ENCODE peak calls at places on chromosomes 12 and 14, in four cellular contexts. L is esophagus squamous epithelium, V is right cardiac atrium, U is GM23338. M is an unnamed sample. For H3K27me3, the result is how much of the 10 kb centered on the place peaks cover.

GRCh38 chr14:61652526-61653262 is 42.6 kb upstream of the HIF1A start:
- DNase-seq in L (no peak), V (no peak), U (no peak), M (no peak)

GRCh38 chr14:99589651-99590530 is 14.1 kb downstream of the CCDC85C start:
- DNase-seq in L (no peak), V (no peak), U (no peak), M (no peak)

GRCh38 chr12:100251917-100252316 is 15.0 kb downstream of the DEPDC4 start:
- DNase-seq in L (no peak), V (no peak), U (no peak), M (no peak)

GRCh38 chr12:118376089-118377004 is at the start of gene SUDS3:
- DNase-seq in L (peak), V (peak), U (peak), M (peak)

GRCh38 chr14:101358726-101359125 is 202.6 kb upstream of the DIO3 start:
- DNase-seq in L (no peak), V (no peak), U (no peak), M (no peak)

GRCh38 chr12:6082613-6083012 is 41.9 kb downstream of the VWF start:
- DNase-seq in L (no peak), V (no peak), U (no peak), M (no peak)

GRCh38 chr12:92457458-92458195 is 245.2 kb upstream of the PLEKHG7 start:
- DNase-seq in L (no peak), V (no peak), U (no peak), M (no peak)

GRCh38 chr14:27427796-27428195 is 830.0 kb upstream of the NOVA1 start:
- DNase-seq in L (no peak), V (no peak), U (no peak), M (no peak)

GRCh38 chr12:122517877-122518276 is 8.9 kb downstream of the RSRC2 start:
- DNase-seq in L (no peak), V (no peak), U (no peak), M (peak)

GRCh38 chr14:66070542-66071319 is 415.4 kb upstream of the CCDC196 start:
- DNase-seq in L (no peak), V (peak), U (peak), M (peak)

GRCh38 chr14:103422981-103423600 is 37.9 kb downstream of the MARK3 start:
- DNase-seq in L (no peak), V (no peak), U (no peak), M (no peak)

GRCh38 chr14:93309430-93309966 is 23.3 kb downstream of the BTBD7 start:
- DNase-seq in L (no peak), V (no peak), U (no peak), M (no peak)

GRCh38 chr14:22794533-22794932 is 20.7 kb downstream of the SLC7A7 start:
- DNase-seq in L (no peak), V (no peak), U (no peak), M (no peak)

GRCh38 chr12:101521136-101521535 is 46.0 kb downstream of the SPIC start:
- DNase-seq in L (no peak), V (no peak), U (no peak), M (no peak)

GRCh38 chr12:21695896-21696295 is 38.3 kb upstream of the LDHB start:
- DNase-seq in L (no peak), V (no peak), U (no peak), M (no peak)

GRCh38 chr14:53955671-53956426 is 776 bp downstream of the BMP4 start:
- DNase-seq in L (no peak), V (peak), U (peak), M (no peak)

GRCh38 chr14:53953828-53954550 is 2.6 kb downstream of the BMP4 start:
- DNase-seq in L (no peak), V (peak), U (peak), M (peak)

GRCh38 chr14:53956427-53957201 is at the start of gene BMP4:
- DNase-seq in L (no peak), V (peak), U (peak), M (no peak)

GRCh38 chr14:53954551-53955233 is 1.9 kb downstream of the BMP4 start:
- DNase-seq in L (no peak), V (peak), U (no peak), M (peak)

GRCh38 chr14:53955234-53955556 is 1.4 kb downstream of the BMP4 start:
- DNase-seq in L (no peak), V (no peak), U (peak), M (no peak)
- H3K27me3 ChIP-seq in L (under half), V (under half), U (half or more), M (under half)

DNA sequence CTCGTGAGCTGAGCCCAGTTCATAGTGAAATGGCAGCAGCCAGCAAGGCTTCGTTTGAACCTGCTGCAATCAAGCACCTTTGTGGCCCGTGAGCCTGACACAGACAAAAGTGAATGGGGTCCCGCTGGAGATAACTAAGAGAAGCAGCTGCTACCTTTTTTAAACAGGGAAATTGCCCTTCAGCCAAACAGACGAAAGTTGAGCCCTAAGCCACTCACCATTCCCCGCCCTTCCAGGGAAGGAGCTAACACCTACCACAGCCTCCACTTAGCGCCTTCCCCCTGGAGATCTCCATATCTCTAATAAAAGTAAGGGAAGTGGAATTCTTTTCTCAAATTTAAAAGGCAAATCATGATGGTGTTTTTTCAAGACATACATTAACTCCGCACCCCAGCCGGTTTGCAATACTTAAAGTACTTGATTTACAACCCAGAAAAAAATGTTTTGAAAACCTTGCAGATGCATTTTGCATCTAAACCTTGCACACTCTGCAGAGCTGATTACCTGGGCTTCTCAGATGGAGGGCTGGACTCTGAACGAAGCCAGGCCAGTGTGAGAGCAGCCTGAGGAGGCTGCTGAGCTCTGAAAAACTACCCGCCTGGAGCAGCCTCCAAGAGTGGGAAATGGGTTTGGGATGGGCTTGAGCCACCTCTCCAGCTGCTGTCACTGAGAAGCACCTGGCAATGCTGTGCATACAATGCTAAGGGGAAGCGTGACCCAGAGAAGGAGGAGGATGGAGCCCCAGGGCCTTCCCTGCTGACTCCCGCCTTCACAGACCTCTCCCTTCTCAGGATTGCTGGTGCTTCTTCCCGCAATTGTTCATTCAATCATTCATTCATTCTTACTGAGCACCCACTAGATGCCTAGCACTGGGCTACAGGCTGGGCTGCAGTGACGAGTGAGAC is 10.0 kb downstream of the NUAK1 start:
- DNase-seq in L (no peak), V (no peak), U (peak), M (no peak)
- H3K27me3 ChIP-seq in L (under half), V (under half), U (under half), M (under half)

GRCh38 chr12:57552692-57553321 is 3.0 kb downstream of the KIF5A start:
- DNase-seq in L (no peak), V (no peak), U (no peak), M (no peak)
- H3K27me3 ChIP-seq in L (under half), V (under half), U (under half), M (under half)

DNA sequence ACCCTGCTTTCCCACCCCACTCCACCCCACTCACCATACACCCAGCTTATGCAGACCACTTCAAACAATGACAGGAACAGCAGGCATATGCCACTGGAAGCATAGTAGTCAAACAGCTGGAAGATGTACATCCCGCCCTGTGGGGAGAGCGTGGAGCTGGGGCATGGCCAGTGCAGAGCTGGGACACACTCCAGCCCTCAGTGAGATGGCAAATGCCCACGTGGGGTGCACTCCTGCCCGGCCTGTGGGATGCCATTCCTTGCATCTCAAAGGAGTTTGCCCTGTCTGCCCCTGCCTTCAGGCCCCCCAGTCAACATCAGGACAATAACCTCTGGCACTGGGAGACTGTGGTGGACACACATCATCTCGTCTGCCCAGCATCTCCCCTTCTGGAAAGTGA is 18.8 kb downstream of the SLC6A12 start:
- DNase-seq in L (no peak), V (no peak), U (no peak), M (no peak)
- H3K27me3 ChIP-seq in L (under half), V (under half), U (under half), M (under half)

GRCh38 chr12:54004063-54004840 is 4.3 kb downstream of the HOXC9 start:
- DNase-seq in L (no peak), V (no peak), U (no peak), M (no peak)
- H3K27me3 ChIP-seq in L (under half), V (under half), U (half or more), M (under half)